ENCODE peak calls at places on chromosomes 16 and 17, in five cellular contexts. One of them, this sample, is unnamed.
A peak's percentile ranks its signal among the peaks of the same experiment; 100 is the strongest.

GRCh38 chr17:81703747-81704654 is 834 bp downstream of the MRPL12 start:
- DNase-seq in mesendoderm: no peak
- DNase-seq in Right ventricle myocardium inferior: no peak
- DNase-seq in stimulated activated CD8-positive, alpha-beta memory T cell treated with anti-CD3 and anti-CD28 coated beads, Interleukin-7, amount 100 ng/mL, for 1 hour: no peak
- DNase-seq in fibroblast of lung: no peak
- DNase-seq in this sample: no peak

GRCh38 chr17:19021622-19022083 is 17.1 kb upstream of the FAM83G start:
- DNase-seq in Right ventricle myocardium inferior: peak; percentile 55
- DNase-seq in mesendoderm: no peak
- DNase-seq in fibroblast of lung: no peak
- DNase-seq in stimulated activated CD8-positive, alpha-beta memory T cell treated with anti-CD3 and anti-CD28 coated beads, Interleukin-7, amount 100 ng/mL, for 1 hour: no peak
- DNase-seq in this sample: no peak

GRCh38 chr16:12254566-12254965 is 278.0 kb downstream of the SNX29 start:
- DNase-seq in Right ventricle myocardium inferior: no peak
- DNase-seq in fibroblast of lung: no peak
- DNase-seq in stimulated activated CD8-positive, alpha-beta memory T cell treated with anti-CD3 and anti-CD28 coated beads, Interleukin-7, amount 100 ng/mL, for 1 hour: no peak
- DNase-seq in mesendoderm: no peak
- DNase-seq in this sample: no peak

GRCh38 chr17:32852811-32853210 is 24.1 kb downstream of the MYO1D start:
- DNase-seq in mesendoderm: no peak
- DNase-seq in Right ventricle myocardium inferior: no peak
- DNase-seq in stimulated activated CD8-positive, alpha-beta memory T cell treated with anti-CD3 and anti-CD28 coated beads, Interleukin-7, amount 100 ng/mL, for 1 hour: no peak
- DNase-seq in fibroblast of lung: no peak
- DNase-seq in this sample: no peak

GRCh38 chr17:17749921-17750320 is 68.7 kb downstream of the RAI1 start:
- DNase-seq in mesendoderm: peak; percentile 95
- DNase-seq in stimulated activated CD8-positive, alpha-beta memory T cell treated with anti-CD3 and anti-CD28 coated beads, Interleukin-7, amount 100 ng/mL, for 1 hour: no peak
- DNase-seq in Right ventricle myocardium inferior: no peak
- DNase-seq in fibroblast of lung: peak; percentile 54
- DNase-seq in this sample: no peak

GRCh38 chr17:17595755-17596154 is 4.2 kb upstream of the PEMT start:
- DNase-seq in stimulated activated CD8-positive, alpha-beta memory T cell treated with anti-CD3 and anti-CD28 coated beads, Interleukin-7, amount 100 ng/mL, for 1 hour: no peak
- DNase-seq in mesendoderm: no peak
- DNase-seq in Right ventricle myocardium inferior: no peak
- DNase-seq in fibroblast of lung: no peak
- DNase-seq in this sample: no peak

GRCh38 chr17:78973196-78973595 is 6.5 kb downstream of the LGALS3BP start:
- DNase-seq in Right ventricle myocardium inferior: peak; percentile 69
- DNase-seq in fibroblast of lung: no peak
- DNase-seq in mesendoderm: peak; percentile 65
- DNase-seq in stimulated activated CD8-positive, alpha-beta memory T cell treated with anti-CD3 and anti-CD28 coated beads, Interleukin-7, amount 100 ng/mL, for 1 hour: no peak
- DNase-seq in this sample: no peak

GRCh38 chr17:13287226-13287625 is 269.4 kb upstream of the ELAC2 start:
- DNase-seq in fibroblast of lung: no peak
- DNase-seq in stimulated activated CD8-positive, alpha-beta memory T cell treated with anti-CD3 and anti-CD28 coated beads, Interleukin-7, amount 100 ng/mL, for 1 hour: no peak
- DNase-seq in Right ventricle myocardium inferior: no peak
- DNase-seq in mesendoderm: no peak
- DNase-seq in this sample: no peak

GRCh38 chr17:16361874-16362273 is 8.6 kb upstream of the CENPV start:
- DNase-seq in Right ventricle myocardium inferior: no peak
- DNase-seq in mesendoderm: no peak
- DNase-seq in stimulated activated CD8-positive, alpha-beta memory T cell treated with anti-CD3 and anti-CD28 coated beads, Interleukin-7, amount 100 ng/mL, for 1 hour: no peak
- DNase-seq in fibroblast of lung: no peak
- DNase-seq in this sample: no peak

GRCh38 chr17:68446626-68447041 is 10.7 kb downstream of the WIPI1 start:
- DNase-seq in stimulated activated CD8-positive, alpha-beta memory T cell treated with anti-CD3 and anti-CD28 coated beads, Interleukin-7, amount 100 ng/mL, for 1 hour: no peak
- DNase-seq in Right ventricle myocardium inferior: no peak
- DNase-seq in mesendoderm: no peak
- DNase-seq in fibroblast of lung: no peak
- DNase-seq in this sample: no peak

GRCh38 chr16:74909665-74910064 is 75.3 kb downstream of the WDR59 start:
- DNase-seq in stimulated activated CD8-positive, alpha-beta memory T cell treated with anti-CD3 and anti-CD28 coated beads, Interleukin-7, amount 100 ng/mL, for 1 hour: no peak
- DNase-seq in mesendoderm: no peak
- DNase-seq in fibroblast of lung: no peak
- DNase-seq in Right ventricle myocardium inferior: no peak
- DNase-seq in this sample: no peak

GRCh38 chr17:75875182-75875939 is 3.0 kb downstream of the TRIM47 start:
- DNase-seq in Right ventricle myocardium inferior: no peak
- DNase-seq in mesendoderm: no peak
- DNase-seq in fibroblast of lung: no peak
- DNase-seq in stimulated activated CD8-positive, alpha-beta memory T cell treated with anti-CD3 and anti-CD28 coated beads, Interleukin-7, amount 100 ng/mL, for 1 hour: no peak
- DNase-seq in this sample: no peak

GRCh38 chr17:17515921-17516295 is 19.7 kb upstream of the RASD1 start:
- DNase-seq in mesendoderm: no peak
- DNase-seq in Right ventricle myocardium inferior: peak; percentile 30
- DNase-seq in fibroblast of lung: no peak
- DNase-seq in stimulated activated CD8-positive, alpha-beta memory T cell treated with anti-CD3 and anti-CD28 coated beads, Interleukin-7, amount 100 ng/mL, for 1 hour: no peak
- DNase-seq in this sample: no peak

GRCh38 chr17:42436401-42436800 is 13.3 kb upstream of the CAVIN1 start:
- DNase-seq in stimulated activated CD8-positive, alpha-beta memory T cell treated with anti-CD3 and anti-CD28 coated beads, Interleukin-7, amount 100 ng/mL, for 1 hour: no peak
- DNase-seq in fibroblast of lung: peak; percentile 99
- DNase-seq in Right ventricle myocardium inferior: no peak
- DNase-seq in mesendoderm: no peak
- DNase-seq in this sample: peak; percentile 99

GRCh38 chr16:8476824-8477223 is 113.5 kb downstream of the TMEM114 start:
- DNase-seq in fibroblast of lung: no peak
- DNase-seq in Right ventricle myocardium inferior: no peak
- DNase-seq in mesendoderm: no peak
- DNase-seq in stimulated activated CD8-positive, alpha-beta memory T cell treated with anti-CD3 and anti-CD28 coated beads, Interleukin-7, amount 100 ng/mL, for 1 hour: no peak
- DNase-seq in this sample: no peak

GRCh38 chr17:77323413-77324171 is 182.8 kb downstream of the SEC14L1 start:
- DNase-seq in Right ventricle myocardium inferior: no peak
- DNase-seq in mesendoderm: no peak
- DNase-seq in stimulated activated CD8-positive, alpha-beta memory T cell treated with anti-CD3 and anti-CD28 coated beads, Interleukin-7, amount 100 ng/mL, for 1 hour: no peak
- DNase-seq in fibroblast of lung: peak; percentile 87
- DNase-seq in this sample: peak; percentile 65

GRCh38 chr16:85465328-85466307 is 147.5 kb upstream of the GSE1 start:
- DNase-seq in stimulated activated CD8-positive, alpha-beta memory T cell treated with anti-CD3 and anti-CD28 coated beads, Interleukin-7, amount 100 ng/mL, for 1 hour: no peak
- DNase-seq in fibroblast of lung: peak; percentile 58
- DNase-seq in mesendoderm: no peak
- DNase-seq in Right ventricle myocardium inferior: peak; percentile 85
- DNase-seq in this sample: peak; percentile 35

GRCh38 chr17:14619821-14620220 is 318.9 kb downstream of the HS3ST3B1 start:
- DNase-seq in mesendoderm: no peak
- DNase-seq in fibroblast of lung: no peak
- DNase-seq in stimulated activated CD8-positive, alpha-beta memory T cell treated with anti-CD3 and anti-CD28 coated beads, Interleukin-7, amount 100 ng/mL, for 1 hour: no peak
- DNase-seq in Right ventricle myocardium inferior: no peak
- DNase-seq in this sample: no peak

GRCh38 chr17:64658931-64659330 is 3.2 kb downstream of the SMURF2 start:
- DNase-seq in Right ventricle myocardium inferior: no peak
- DNase-seq in stimulated activated CD8-positive, alpha-beta memory T cell treated with anti-CD3 and anti-CD28 coated beads, Interleukin-7, amount 100 ng/mL, for 1 hour: no peak
- DNase-seq in mesendoderm: no peak
- DNase-seq in fibroblast of lung: peak; percentile 77
- DNase-seq in this sample: peak; percentile 82

GRCh38 chr17:47298712-47299111 is 25.0 kb upstream of the EFCAB13 start:
- DNase-seq in stimulated activated CD8-positive, alpha-beta memory T cell treated with anti-CD3 and anti-CD28 coated beads, Interleukin-7, amount 100 ng/mL, for 1 hour: no peak
- DNase-seq in fibroblast of lung: no peak
- DNase-seq in mesendoderm: no peak
- DNase-seq in Right ventricle myocardium inferior: no peak
- DNase-seq in this sample: no peak

GRCh38 chr16:77169650-77170236 is 21.2 kb upstream of the MON1B start:
- DNase-seq in Right ventricle myocardium inferior: no peak
- DNase-seq in fibroblast of lung: peak; percentile 47
- DNase-seq in mesendoderm: peak; percentile 68
- DNase-seq in stimulated activated CD8-positive, alpha-beta memory T cell treated with anti-CD3 and anti-CD28 coated beads, Interleukin-7, amount 100 ng/mL, for 1 hour: no peak
- DNase-seq in this sample: peak; percentile 19

GRCh38 chr17:81683208-81683583 is 401 bp downstream of the ARL16 start:
- DNase-seq in stimulated activated CD8-positive, alpha-beta memory T cell treated with anti-CD3 and anti-CD28 coated beads, Interleukin-7, amount 100 ng/mL, for 1 hour: no peak
- DNase-seq in Right ventricle myocardium inferior: peak; percentile 78
- DNase-seq in mesendoderm: no peak
- DNase-seq in fibroblast of lung: no peak
- DNase-seq in this sample: no peak

GRCh38 chr16:49427771-49428170 is 54.2 kb downstream of the C16orf78 start:
- DNase-seq in Right ventricle myocardium inferior: no peak
- DNase-seq in mesendoderm: no peak
- DNase-seq in fibroblast of lung: no peak
- DNase-seq in stimulated activated CD8-positive, alpha-beta memory T cell treated with anti-CD3 and anti-CD28 coated beads, Interleukin-7, amount 100 ng/mL, for 1 hour: no peak
- DNase-seq in this sample: no peak

GRCh38 chr17:2008332-2009126 is 16.6 kb downstream of the RTN4RL1 start:
- DNase-seq in stimulated activated CD8-positive, alpha-beta memory T cell treated with anti-CD3 and anti-CD28 coated beads, Interleukin-7, amount 100 ng/mL, for 1 hour: no peak
- DNase-seq in fibroblast of lung: no peak
- DNase-seq in Right ventricle myocardium inferior: no peak
- DNase-seq in mesendoderm: no peak
- DNase-seq in this sample: no peak

GRCh38 chr17:63399856-63400255 is 46.2 kb downstream of the CYB561 start:
- DNase-seq in fibroblast of lung: peak; percentile 93
- DNase-seq in Right ventricle myocardium inferior: peak; percentile 84
- DNase-seq in stimulated activated CD8-positive, alpha-beta memory T cell treated with anti-CD3 and anti-CD28 coated beads, Interleukin-7, amount 100 ng/mL, for 1 hour: no peak
- DNase-seq in mesendoderm: peak; percentile 10
- DNase-seq in this sample: peak; percentile 71

GRCh38 chr16:15526731-15527130 is 92.3 kb downstream of the BMERB1 start:
- DNase-seq in Right ventricle myocardium inferior: no peak
- DNase-seq in fibroblast of lung: no peak
- DNase-seq in stimulated activated CD8-positive, alpha-beta memory T cell treated with anti-CD3 and anti-CD28 coated beads, Interleukin-7, amount 100 ng/mL, for 1 hour: no peak
- DNase-seq in mesendoderm: no peak
- DNase-seq in this sample: no peak

GRCh38 chr17:73480740-73481139 is 163.5 kb downstream of the SDK2 start:
- DNase-seq in mesendoderm: no peak
- DNase-seq in fibroblast of lung: no peak
- DNase-seq in stimulated activated CD8-positive, alpha-beta memory T cell treated with anti-CD3 and anti-CD28 coated beads, Interleukin-7, amount 100 ng/mL, for 1 hour: no peak
- DNase-seq in Right ventricle myocardium inferior: no peak
- DNase-seq in this sample: no peak

GRCh38 chr17:60170835-60171752 is 21.3 kb downstream of the CA4 start:
- DNase-seq in fibroblast of lung: no peak
- DNase-seq in mesendoderm: no peak
- DNase-seq in stimulated activated CD8-positive, alpha-beta memory T cell treated with anti-CD3 and anti-CD28 coated beads, Interleukin-7, amount 100 ng/mL, for 1 hour: no peak
- DNase-seq in Right ventricle myocardium inferior: no peak
- DNase-seq in this sample: no peak

GRCh38 chr16:68386628-68387027 is 61.7 kb downstream of the SMPD3 start:
- DNase-seq in mesendoderm: no peak
- DNase-seq in fibroblast of lung: no peak
- DNase-seq in stimulated activated CD8-positive, alpha-beta memory T cell treated with anti-CD3 and anti-CD28 coated beads, Interleukin-7, amount 100 ng/mL, for 1 hour: no peak
- DNase-seq in Right ventricle myocardium inferior: peak; percentile 6
- DNase-seq in this sample: no peak

GRCh38 chr16:68348645-68349445 is 38.0 kb downstream of the PRMT7 start:
- DNase-seq in stimulated activated CD8-positive, alpha-beta memory T cell treated with anti-CD3 and anti-CD28 coated beads, Interleukin-7, amount 100 ng/mL, for 1 hour: no peak
- DNase-seq in Right ventricle myocardium inferior: peak; percentile 60
- DNase-seq in mesendoderm: no peak
- DNase-seq in fibroblast of lung: no peak
- DNase-seq in this sample: no peak

GRCh38 chr17:8631554-8631877 is 991 bp upstream of the MYH10 start:
- DNase-seq in stimulated activated CD8-positive, alpha-beta memory T cell treated with anti-CD3 and anti-CD28 coated beads, Interleukin-7, amount 100 ng/mL, for 1 hour: no peak
- DNase-seq in Right ventricle myocardium inferior: no peak
- DNase-seq in mesendoderm: no peak
- DNase-seq in fibroblast of lung: no peak
- DNase-seq in this sample: no peak

GRCh38 chr16:48076455-48077012 is 79.3 kb downstream of the ABCC12 start:
- DNase-seq in fibroblast of lung: peak; percentile 78
- DNase-seq in mesendoderm: no peak
- DNase-seq in stimulated activated CD8-positive, alpha-beta memory T cell treated with anti-CD3 and anti-CD28 coated beads, Interleukin-7, amount 100 ng/mL, for 1 hour: no peak
- DNase-seq in Right ventricle myocardium inferior: no peak
- DNase-seq in this sample: no peak

GRCh38 chr17:72514888-72515287 is 394.1 kb downstream of the SOX9 start:
- DNase-seq in stimulated activated CD8-positive, alpha-beta memory T cell treated with anti-CD3 and anti-CD28 coated beads, Interleukin-7, amount 100 ng/mL, for 1 hour: no peak
- DNase-seq in fibroblast of lung: peak; percentile 76
- DNase-seq in Right ventricle myocardium inferior: peak; percentile 77
- DNase-seq in mesendoderm: no peak
- DNase-seq in this sample: peak; percentile 36

GRCh38 chr16:70703041-70703834 is 17.4 kb upstream of the MTSS2 start:
- DNase-seq in mesendoderm: peak; percentile 88
- DNase-seq in fibroblast of lung: peak; percentile 94
- DNase-seq in stimulated activated CD8-positive, alpha-beta memory T cell treated with anti-CD3 and anti-CD28 coated beads, Interleukin-7, amount 100 ng/mL, for 1 hour: no peak
- DNase-seq in Right ventricle myocardium inferior: no peak
- DNase-seq in this sample: peak; percentile 78

GRCh38 chr17:42843358-42843934 is 934 bp upstream of the AOC2 start:
- DNase-seq in fibroblast of lung: peak; percentile 81
- DNase-seq in stimulated activated CD8-positive, alpha-beta memory T cell treated with anti-CD3 and anti-CD28 coated beads, Interleukin-7, amount 100 ng/mL, for 1 hour: no peak
- DNase-seq in Right ventricle myocardium inferior: no peak
- DNase-seq in mesendoderm: peak; percentile 74
- DNase-seq in this sample: peak; percentile 58

GRCh38 chr16:3590736-3591435 is 13.7 kb upstream of the NLRC3 start:
- DNase-seq in Right ventricle myocardium inferior: no peak
- DNase-seq in fibroblast of lung: no peak
- DNase-seq in mesendoderm: no peak
- DNase-seq in stimulated activated CD8-positive, alpha-beta memory T cell treated with anti-CD3 and anti-CD28 coated beads, Interleukin-7, amount 100 ng/mL, for 1 hour: no peak
- DNase-seq in this sample: no peak

GRCh38 chr17:42408076-42408475 is 15.0 kb downstream of the CAVIN1 start:
- DNase-seq in stimulated activated CD8-positive, alpha-beta memory T cell treated with anti-CD3 and anti-CD28 coated beads, Interleukin-7, amount 100 ng/mL, for 1 hour: no peak
- DNase-seq in fibroblast of lung: peak; percentile 46
- DNase-seq in mesendoderm: no peak
- DNase-seq in Right ventricle myocardium inferior: no peak
- DNase-seq in this sample: no peak

GRCh38 chr17:47720754-47721533 is 12.1 kb upstream of the TBX21 start:
- DNase-seq in mesendoderm: peak; percentile 77
- DNase-seq in fibroblast of lung: no peak
- DNase-seq in Right ventricle myocardium inferior: peak; percentile 42
- DNase-seq in stimulated activated CD8-positive, alpha-beta memory T cell treated with anti-CD3 and anti-CD28 coated beads, Interleukin-7, amount 100 ng/mL, for 1 hour: peak; percentile 76
- DNase-seq in this sample: no peak

GRCh38 chr16:86664518-86665318 is 86.4 kb downstream of the FOXL1 start:
- DNase-seq in fibroblast of lung: peak; percentile 96
- DNase-seq in Right ventricle myocardium inferior: no peak
- DNase-seq in stimulated activated CD8-positive, alpha-beta memory T cell treated with anti-CD3 and anti-CD28 coated beads, Interleukin-7, amount 100 ng/mL, for 1 hour: no peak
- DNase-seq in mesendoderm: peak; percentile 68
- DNase-seq in this sample: peak; percentile 100

GRCh38 chr17:39609416-39610025 is 1.8 kb upstream of the NEUROD2 start:
- DNase-seq in mesendoderm: no peak
- DNase-seq in fibroblast of lung: no peak
- DNase-seq in stimulated activated CD8-positive, alpha-beta memory T cell treated with anti-CD3 and anti-CD28 coated beads, Interleukin-7, amount 100 ng/mL, for 1 hour: no peak
- DNase-seq in Right ventricle myocardium inferior: no peak
- DNase-seq in this sample: no peak

This sample was measured in HCEC 1CT.